ENCODE peak calls at places on chromosomes 3 and 15, in six cellular contexts. W, G, S, R, Q and D are unnamed samples.

GRCh38 chr15:101139986-101140696 is 111.7 kb downstream of the CHSY1 start:
- DNase-seq in S (no peak), G (peak; percentile 32), W (no peak), Q (no peak), R (no peak), D (no peak)

GRCh38 chr15:70098170-70098460 is 398 bp upstream of the TLE3 start:
- DNase-seq in S (no peak), Q (no peak), G (no peak), R (no peak), W (no peak), D (no peak)

GRCh38 chr3:122942937-122943827 is 84.4 kb downstream of the SEMA5B start:
- DNase-seq in G (peak; percentile 86), R (peak; percentile 76), Q (peak; percentile 40), W (peak; percentile 74), S (peak; percentile 11), D (peak; percentile 72)

GRCh38 chr3:133890037-133890436 is 5.6 kb downstream of the RAB6B start:
- DNase-seq in R (no peak), S (no peak), W (no peak), Q (no peak), G (no peak), D (no peak)

GRCh38 chr15:38536201-38536676 is 28.4 kb downstream of the RASGRP1 start:
- DNase-seq in Q (peak; percentile 96), W (peak; percentile 72), R (no peak), S (peak; percentile 69), G (peak; percentile 87), D (no peak)

GRCh38 chr3:111151438-111151837 is 79.8 kb downstream of the NECTIN3 start:
- DNase-seq in R (no peak), S (no peak), G (no peak), W (no peak), Q (peak; percentile 84), D (peak; percentile 86)

GRCh38 chr3:126442099-126442848 is 33.4 kb downstream of the ZXDC start:
- DNase-seq in G (no peak), R (no peak), Q (peak; percentile 15), S (no peak), W (peak; percentile 58), D (no peak)

GRCh38 chr15:65392368-65392767 is 14.6 kb upstream of the IGDCC3 start:
- DNase-seq in Q (no peak), S (no peak), G (peak; percentile 29), R (no peak), W (no peak), D (no peak)

GRCh38 chr15:32819406-32819930 is 101.7 kb downstream of the GREM1 start:
- DNase-seq in S (no peak), R (no peak), G (no peak), Q (no peak), W (no peak), D (no peak)

GRCh38 chr3:44076221-44076829 is 165.4 kb upstream of the TOPAZ1 start:
- DNase-seq in Q (no peak), R (no peak), G (no peak), S (no peak), W (no peak), D (no peak)

GRCh38 chr3:1292571-1292970 is 199.7 kb downstream of the CNTN6 start:
- DNase-seq in Q (no peak), S (no peak), G (no peak), W (no peak), R (no peak), D (no peak)

GRCh38 chr3:39569095-39569494 is 101.6 kb downstream of the MOBP start:
- DNase-seq in S (no peak), Q (no peak), R (no peak), G (no peak), W (peak; percentile 32), D (no peak)

GRCh38 chr3:112115161-112115739 is 17.8 kb downstream of the GCSAM start:
- DNase-seq in W (no peak), G (no peak), Q (no peak), R (no peak), S (no peak), D (no peak)

GRCh38 chr3:99901200-99901926 is 83.7 kb downstream of the CMSS1 start:
- DNase-seq in S (peak; percentile 55), Q (peak; percentile 77), G (no peak), W (no peak), R (no peak), D (peak; percentile 87)

GRCh38 chr3:197516517-197516889 is 39.3 kb downstream of the BDH1 start:
- DNase-seq in W (no peak), S (peak; percentile 67), G (peak; percentile 87), Q (peak; percentile 94), R (no peak), D (peak; percentile 100)

GRCh38 chr15:45642203-45642932 is 7.5 kb downstream of the SQOR start:
- DNase-seq in R (no peak), W (peak; percentile 40), S (peak; percentile 57), Q (peak; percentile 89), G (no peak), D (peak; percentile 24)

GRCh38 chr3:124972457-124972856 is 37.9 kb upstream of the MUC13 start:
- DNase-seq in R (no peak), G (no peak), W (no peak), Q (no peak), S (no peak), D (no peak)

GRCh38 chr15:56815247-56815646 is 81.9 kb upstream of the ZNF280D start:
- DNase-seq in W (peak; percentile 56), G (no peak), Q (no peak), S (no peak), R (peak; percentile 68), D (peak; percentile 30)

GRCh38 chr3:71310595-71311319 is 272.8 kb downstream of the FOXP1 start:
- DNase-seq in R (no peak), W (peak; percentile 64), S (no peak), G (no peak), Q (peak; percentile 55), D (peak; percentile 16)

GRCh38 chr3:172476339-172476738 is 28.1 kb upstream of the GHSR start:
- DNase-seq in R (no peak), G (no peak), Q (no peak), W (no peak), S (no peak), D (no peak)

GRCh38 chr3:171789759-171790505 is 20.4 kb downstream of the PLD1 start:
- DNase-seq in S (no peak), Q (no peak), G (no peak), W (no peak), R (no peak), D (peak; percentile 88)

GRCh38 chr3:14605070-14605469 is 46.5 kb upstream of the CCDC174 start:
- DNase-seq in S (no peak), R (no peak), W (no peak), Q (peak; percentile 51), G (no peak), D (peak; percentile 82)

GRCh38 chr15:91319715-91320059 is 219.6 kb downstream of the SV2B start:
- DNase-seq in G (no peak), Q (no peak), S (no peak), R (no peak), W (no peak), D (no peak)

DNA sequence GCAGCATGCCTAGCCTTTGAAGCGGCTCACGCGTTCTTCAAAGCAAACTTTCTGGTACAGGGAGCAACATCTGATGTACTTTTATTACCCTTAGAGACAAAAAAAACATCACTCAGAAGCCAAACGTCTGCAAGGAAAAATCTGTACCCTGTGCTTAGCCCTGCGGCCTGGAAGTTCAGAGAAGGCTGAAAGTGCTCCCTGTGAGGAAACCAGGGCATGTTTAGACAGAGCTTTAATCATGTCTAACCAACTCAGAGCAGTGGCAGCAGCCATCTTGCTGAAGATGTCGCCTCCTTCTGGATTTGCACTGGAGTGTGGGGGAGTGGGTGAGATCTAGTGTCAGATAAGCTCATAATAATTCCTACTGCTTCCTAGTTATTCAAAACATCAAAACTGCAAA is 170.4 kb downstream of the P3H2 start:
- DNase-seq in R (no peak), Q (no peak), S (no peak), W (no peak), G (no peak), D (peak; percentile 75)
- TF ChIP-seq CTCF in R (no peak), Q (no peak), S (no peak), W (no peak), G (no peak), D (peak; percentile 18)

GRCh38 chr3:52517796-52518722 is 15.6 kb downstream of the NT5DC2 start:
- DNase-seq in R (no peak), G (no peak), Q (no peak), W (no peak), S (no peak), D (no peak)
- H3K4me3 ChIP-seq in R (no peak overlapping the region), G (no peak overlapping the region), Q (no peak overlapping the region), W (peak overlapping the region; percentile 10), S (peak overlapping the region; percentile 41), D (no peak overlapping the region)

GRCh38 chr3:188064831-188065493 is 89.0 kb upstream of the LPP start:
- DNase-seq in G (no peak), R (no peak), S (no peak), Q (no peak), W (no peak), D (no peak)

GRCh38 chr3:188060436-188060835 is 93.5 kb upstream of the LPP start:
- DNase-seq in W (no peak), G (no peak), R (no peak), S (no peak), Q (no peak), D (no peak)

GRCh38 chr3:188058569-188059184 is 95.3 kb upstream of the LPP start:
- DNase-seq in Q (no peak), R (no peak), W (no peak), G (no peak), S (no peak), D (no peak)

GRCh38 chr3:188059346-188059745 is 94.6 kb upstream of the LPP start:
- DNase-seq in Q (no peak), W (no peak), G (no peak), R (no peak), S (no peak), D (no peak)

GRCh38 chr3:188061133-188061532 is 92.8 kb upstream of the LPP start:
- DNase-seq in R (no peak), W (no peak), Q (peak; percentile 64), G (no peak), S (no peak), D (peak; percentile 84)
- TF ChIP-seq CTCF in R (no peak), W (no peak), Q (peak; percentile 5), G (no peak), S (no peak), D (peak; percentile 13)

DNA sequence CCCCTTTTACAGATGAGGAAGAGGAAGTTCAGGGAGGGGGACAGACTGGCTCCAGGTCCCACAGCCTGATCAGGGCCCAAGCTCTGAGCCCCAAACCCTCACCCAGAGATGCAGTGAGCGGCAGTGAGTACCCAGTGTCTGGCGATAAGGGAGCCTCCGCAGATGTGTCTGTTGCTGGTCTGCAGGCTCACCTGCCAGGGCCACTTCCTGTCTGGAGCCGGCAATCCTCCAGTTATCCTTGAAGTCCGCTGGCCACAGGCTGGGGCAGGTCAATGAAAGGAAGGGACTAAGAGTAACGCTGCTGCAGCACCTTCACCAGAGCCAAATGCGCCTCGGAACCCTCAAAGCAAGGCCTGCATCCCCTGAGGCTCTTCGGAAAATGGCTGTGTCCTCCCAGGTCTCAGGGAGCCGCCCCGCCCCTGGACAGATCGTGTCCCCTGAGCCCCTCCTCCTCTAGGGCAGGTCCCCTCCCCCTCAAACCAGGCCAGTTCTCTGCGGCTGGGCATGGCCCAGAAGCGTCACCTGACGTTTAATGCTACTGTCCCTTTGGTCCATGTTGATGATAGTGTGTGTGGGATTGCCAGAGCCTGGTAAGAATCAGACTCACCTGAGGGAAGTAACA is 51.5 kb downstream of the MYL3 start:
- DNase-seq in S (no peak), G (peak; percentile 72), Q (no peak), W (no peak), R (no peak), D (no peak)
- H3K4me3 ChIP-seq in S (no peak overlapping the region), G (peak overlapping the region; percentile 47), Q (no peak overlapping the region), W (peak overlapping the region; percentile 17), R (no peak overlapping the region), D (no peak overlapping the region)